ENCODE peak calls at places on chromosome 22, in seven cellular contexts. F is PC-3, R is HCT116, B is GM23248, M is SK-N-SH, O is GM23338, E is OCI-LY7. P is an unnamed sample.
A peak's percentile ranks its signal among the peaks of the same experiment; 100 is the strongest.

GRCh38 chr22:39185601-39186012 is 33.1 kb upstream of the CBX7 start:
- DNase-seq in F (no peak), R (no peak), B (peak; percentile 98), M (no peak), O (no peak), E (no peak), P (no peak)

GRCh38 chr22:32789797-32790620 is 11.5 kb upstream of the TIMP3 start:
- DNase-seq in F (no peak), R (no peak), B (peak; percentile 19), M (no peak), O (no peak), E (no peak), P (no peak)

GRCh38 chr22:35622132-35622913 is 5.2 kb upstream of the MB start:
- DNase-seq in F (peak; percentile 92), R (no peak), B (no peak), M (peak; percentile 67), O (peak; percentile 38), E (no peak), P (peak; percentile 66)

GRCh38 chr22:39995346-39996252 is 845 bp downstream of the FAM83F start:
- DNase-seq in F (no peak), R (no peak), B (no peak), M (no peak), O (no peak), E (no peak), P (no peak)

GRCh38 chr22:46996595-46997310 is 234.3 kb downstream of the TBC1D22A start:
- DNase-seq in F (peak; percentile 13), R (no peak), B (no peak), M (peak; percentile 56), O (no peak), E (no peak), P (no peak)

GRCh38 chr22:38864361-38865191 is 7.4 kb downstream of the CBX6 start:
- DNase-seq in F (no peak), R (no peak), B (peak; percentile 46), M (no peak), O (peak; percentile 67), E (no peak), P (no peak)

GRCh38 chr22:22941831-22942510 is 54.4 kb downstream of the IGLL5 start:
- DNase-seq in F (no peak), R (no peak), B (no peak), M (no peak), O (no peak), E (peak; percentile 53), P (no peak)

GRCh38 chr22:40463017-40463631 is 92.7 kb downstream of the SGSM3 start:
- DNase-seq in F (no peak), R (no peak), B (no peak), M (no peak), O (no peak), E (peak; percentile 80), P (no peak)

GRCh38 chr22:32546480-32546879 is 71.9 kb downstream of the FBXO7 start:
- DNase-seq in F (no peak), R (no peak), B (peak; percentile 34), M (no peak), O (no peak), E (no peak), P (no peak)

GRCh38 chr22:39715778-39716495 is 145.4 kb downstream of the CACNA1I start:
- DNase-seq in F (no peak), R (no peak), B (no peak), M (no peak), O (no peak), E (no peak), P (no peak)

GRCh38 chr22:40436460-40437431 is 66.4 kb downstream of the SGSM3 start:
- DNase-seq in F (peak; percentile 66), R (peak; percentile 53), B (peak; percentile 73), M (peak; percentile 39), O (peak; percentile 79), E (peak; percentile 95), P (peak; percentile 68)

DNA sequence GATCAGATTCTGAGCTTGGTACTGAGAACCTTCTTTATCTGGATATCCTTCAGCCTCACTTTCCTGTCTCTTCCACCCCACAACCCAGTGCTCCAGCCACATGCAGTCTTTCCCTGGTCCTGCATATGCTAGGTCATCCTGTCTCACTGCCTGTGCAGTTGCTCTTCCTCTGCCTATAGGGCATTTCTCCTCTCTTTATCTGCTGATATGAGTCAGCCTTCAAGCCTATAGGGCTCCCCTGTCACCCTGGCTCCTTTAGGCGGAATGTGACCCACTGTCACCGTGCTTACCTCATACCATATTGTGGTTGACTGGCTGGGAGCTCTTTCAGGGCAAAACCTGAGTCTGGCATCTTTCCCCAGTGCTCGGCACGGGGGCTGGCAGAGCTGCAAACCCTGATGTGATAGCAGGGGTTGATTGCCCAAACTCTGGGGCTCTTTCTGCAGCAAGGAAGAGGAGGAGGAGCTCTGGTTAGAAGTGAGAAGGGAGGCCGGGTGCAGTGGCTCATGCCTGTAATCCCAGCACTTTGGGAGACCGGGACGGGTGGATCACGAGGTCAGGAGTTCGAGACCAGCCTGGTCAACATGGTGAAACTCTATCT is 26.3 kb downstream of the MEI1 start:
- DNase-seq in F (peak; percentile 15), R (no peak), B (no peak), M (no peak), O (no peak), E (no peak), P (no peak)
- TF ChIP-seq EZH2phosphoT487 in F (no peak), R (no peak), B (no peak), M (no peak), O (no peak), E (no peak), P (no peak)

GRCh38 chr22:30252411-30253204 is 6.0 kb upstream of the LIF start:
- DNase-seq in F (peak; percentile 86), R (peak; percentile 85), B (no peak), M (no peak), O (peak; percentile 47), E (no peak), P (no peak)

GRCh38 chr22:30250039-30250565 is 3.5 kb upstream of the LIF start:
- DNase-seq in F (no peak), R (no peak), B (no peak), M (no peak), O (no peak), E (no peak), P (no peak)

GRCh38 chr22:30251661-30252226 is 5.2 kb upstream of the LIF start:
- DNase-seq in F (peak; percentile 60), R (no peak), B (peak; percentile 62), M (peak; percentile 89), O (no peak), E (no peak), P (no peak)

GRCh38 chr22:30249049-30250038 is 2.8 kb upstream of the LIF start:
- DNase-seq in F (no peak), R (no peak), B (peak; percentile 35), M (no peak), O (no peak), E (no peak), P (no peak)

DNA sequence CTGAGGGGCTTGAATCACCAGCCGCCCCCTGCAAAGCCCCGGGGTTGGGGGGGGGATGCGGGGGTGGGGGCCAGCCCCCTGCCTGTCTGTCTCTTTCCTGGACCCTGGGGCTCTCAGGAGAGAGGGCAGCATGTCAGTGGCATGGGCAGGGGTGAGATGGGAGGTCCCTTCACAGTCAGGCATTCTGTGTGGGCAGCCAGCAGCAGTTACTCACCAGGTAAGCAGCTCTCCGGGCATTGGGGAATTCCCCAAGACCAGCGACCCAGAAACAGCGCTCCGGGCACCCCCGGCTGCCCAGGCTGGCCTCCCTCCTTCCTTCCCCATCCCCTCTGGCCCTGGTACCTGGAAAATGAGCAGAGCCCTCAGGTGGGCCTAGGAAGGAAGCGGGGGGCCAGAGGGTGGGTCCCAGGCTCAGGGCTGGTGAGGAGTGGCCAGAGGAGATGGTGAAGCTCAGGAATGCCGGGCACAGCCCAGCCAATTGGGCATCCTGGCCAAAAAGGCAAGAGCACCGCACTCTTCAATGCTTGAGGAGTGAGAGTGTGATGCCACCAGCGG is 4.2 kb upstream of the LIF start:
- DNase-seq in F (peak; percentile 78), R (no peak), B (peak; percentile 89), M (peak; percentile 55), O (no peak), E (no peak), P (no peak)
- TF ChIP-seq EZH2phosphoT487 in F (no peak), R (no peak), B (no peak), M (no peak), O (no peak), E (no peak), P (no peak)

DNA sequence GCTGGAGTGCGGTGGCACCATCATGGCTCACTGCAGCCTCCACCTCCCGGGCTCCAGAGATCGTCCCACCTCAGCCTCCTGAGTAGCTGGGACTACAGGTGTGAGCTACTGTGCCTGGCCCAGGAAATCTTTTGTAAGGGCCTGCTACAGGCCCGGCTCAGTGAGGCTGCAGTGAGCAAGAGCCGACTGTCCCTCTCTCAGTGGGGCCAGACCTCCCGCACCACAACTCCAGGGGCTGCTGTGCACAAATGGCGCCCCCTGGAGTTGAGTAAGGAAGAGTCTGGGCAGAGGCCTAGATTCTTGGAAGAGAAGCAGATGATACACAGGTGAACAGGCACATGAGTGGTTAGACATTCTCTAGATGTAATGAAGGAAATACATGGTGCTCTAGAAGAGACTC is 7.0 kb downstream of the SERHL2 start:
- DNase-seq in F (no peak), R (no peak), B (peak; percentile 34), M (peak; percentile 59), O (peak; percentile 85), E (peak; percentile 64), P (peak; percentile 70)
- TF ChIP-seq EZH2phosphoT487 in F (no peak), R (no peak), B (no peak), M (no peak), O (no peak), E (no peak), P (no peak)

DNA sequence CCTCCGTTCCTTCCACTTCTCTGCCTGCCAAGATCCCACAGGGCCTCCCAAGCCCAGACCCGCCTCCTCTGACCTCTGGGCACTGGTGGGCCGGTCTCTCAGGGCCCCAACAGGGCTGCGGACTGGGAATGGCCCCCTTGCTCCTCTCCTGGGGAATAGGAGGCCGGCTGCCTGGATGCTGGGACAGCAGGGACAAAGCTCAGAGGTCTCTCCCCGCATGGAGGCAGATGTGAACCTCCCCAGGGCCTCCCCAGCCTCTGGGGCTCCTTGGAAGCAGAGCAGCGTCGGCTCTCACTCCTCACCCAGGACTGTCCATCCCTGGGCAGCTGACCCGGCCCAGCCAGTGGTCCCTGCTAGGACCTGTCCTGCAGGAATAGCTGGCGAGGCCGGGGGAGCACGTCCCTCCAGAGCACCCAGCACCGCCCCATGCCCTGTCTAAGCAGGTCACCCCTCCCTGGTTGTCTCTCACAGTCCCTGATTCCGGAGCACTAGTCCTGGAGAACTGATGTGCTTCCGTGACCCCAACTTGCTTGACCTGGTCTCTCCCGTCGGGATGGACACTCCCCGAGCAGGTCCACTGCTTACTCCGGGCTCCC is 85.8 kb downstream of the RTL6 start:
- DNase-seq in F (no peak), R (no peak), B (no peak), M (peak; percentile 12), O (no peak), E (no peak), P (no peak)
- TF ChIP-seq EZH2phosphoT487 in F (no peak), R (no peak), B (no peak), M (no peak), O (no peak), E (no peak), P (no peak)

GRCh38 chr22:49772692-49773091 is 55.0 kb downstream of the BRD1 start:
- DNase-seq in F (no peak), R (no peak), B (no peak), M (no peak), O (no peak), E (no peak), P (no peak)
- TF ChIP-seq EZH2phosphoT487 in F (no peak), R (no peak), B (no peak), M (no peak), O (no peak), E (no peak), P (no peak)

P was measured in neural progenitor cell.